ENCODE peak calls at places on chromosomes 3 and 15, in four cellular contexts. Q is AG04450; X is GM23248; E is CD8-positive, alpha-beta T cell. A is an unnamed sample. For H3K27me3, the result is how much of the 10 kb centered on the place peaks cover.

GRCh38 chr15:39887832-39888231 is 32.2 kb downstream of the GPR176 start:
- DNase-seq in X (peak), E (no peak), Q (no peak), A (peak)

GRCh38 chr3:107683447-107683846 is 160.7 kb downstream of the BBX start:
- DNase-seq in X (peak), E (no peak), Q (no peak), A (no peak)

GRCh38 chr3:197554196-197554561 is 1.6 kb downstream of the BDH1 start:
- DNase-seq in X (no peak), Q (no peak), E (no peak), A (no peak)

GRCh38 chr3:87191175-87191574 is 35.9 kb upstream of the CHMP2B start:
- DNase-seq in Q (no peak), X (peak), E (no peak), A (peak)

GRCh38 chr3:17023006-17023664 is 138.4 kb downstream of the PLCL2 start:
- DNase-seq in E (no peak), X (no peak), Q (no peak), A (peak)

GRCh38 chr15:74809951-74810350 is 2.7 kb upstream of the LMAN1L start:
- DNase-seq in E (no peak), X (no peak), Q (no peak), A (no peak)

GRCh38 chr3:10555263-10555662 is 49.9 kb upstream of the ATP2B2 start:
- DNase-seq in E (no peak), X (no peak), Q (no peak), A (no peak)

GRCh38 chr3:27643355-27643754 is 78.8 kb downstream of the EOMES start:
- DNase-seq in X (peak), Q (no peak), E (no peak), A (no peak)

GRCh38 chr3:64685331-64685799 is 2.4 kb downstream of the ADAMTS9 start:
- DNase-seq in Q (no peak), E (no peak), X (peak), A (no peak)

GRCh38 chr3:187150599-187150998 is 11.3 kb upstream of the RPL39L start:
- DNase-seq in E (peak), Q (no peak), X (no peak), A (no peak)

GRCh38 chr3:10998542-10998941 is 6.0 kb downstream of the SLC6A1 start:
- DNase-seq in E (no peak), X (no peak), Q (no peak), A (no peak)

GRCh38 chr15:101043011-101043410 is 123.9 kb downstream of the LRRK1 start:
- DNase-seq in X (no peak), E (no peak), Q (no peak), A (no peak)

GRCh38 chr15:52217186-52217585 is 26.0 kb upstream of the GNB5 start:
- DNase-seq in X (no peak), E (no peak), Q (no peak), A (no peak)

GRCh38 chr3:53498993-53499641 is 4.7 kb downstream of the CACNA1D start:
- DNase-seq in E (no peak), Q (no peak), X (no peak), A (no peak)

GRCh38 chr3:47954562-47954961 is 61.7 kb downstream of the MAP4 start:
- DNase-seq in Q (no peak), E (no peak), X (no peak), A (no peak)

GRCh38 chr15:41950127-41950483 is 22.3 kb downstream of the EHD4 start:
- DNase-seq in X (no peak), E (no peak), Q (no peak), A (no peak)

GRCh38 chr3:131303848-131304247 is 77.7 kb upstream of the NUDT16 start:
- DNase-seq in Q (no peak), X (peak), E (no peak), A (no peak)

GRCh38 chr3:40827942-40828688 is 303.4 kb downstream of the ZNF621 start:
- DNase-seq in X (peak), E (no peak), Q (no peak), A (no peak)

GRCh38 chr3:141812586-141812985 is 49.4 kb downstream of the GRK7 start:
- DNase-seq in X (no peak), Q (no peak), E (no peak), A (no peak)

GRCh38 chr3:185688808-185689207 is 102.7 kb downstream of the SENP2 start:
- DNase-seq in E (no peak), X (peak), Q (peak), A (peak)

GRCh38 chr15:84631706-84632272 is 22.3 kb downstream of the WDR73 start:
- DNase-seq in E (no peak), X (peak), Q (no peak), A (peak)

GRCh38 chr3:138389841-138390581 is 41.6 kb downstream of the MRAS start:
- DNase-seq in Q (peak), X (peak), E (no peak), A (peak)

GRCh38 chr15:94280301-94280700 is 48.9 kb downstream of the MCTP2 start:
- DNase-seq in Q (no peak), X (no peak), E (no peak), A (no peak)

GRCh38 chr15:94287794-94288246 is 56.5 kb downstream of the MCTP2 start:
- DNase-seq in X (no peak), Q (no peak), E (no peak), A (no peak)

GRCh38 chr15:94286581-94286980 is 55.2 kb downstream of the MCTP2 start:
- DNase-seq in E (no peak), Q (no peak), X (no peak), A (peak)

GRCh38 chr15:94277485-94277884 is 46.1 kb downstream of the MCTP2 start:
- DNase-seq in X (no peak), E (no peak), Q (no peak), A (no peak)

DNA sequence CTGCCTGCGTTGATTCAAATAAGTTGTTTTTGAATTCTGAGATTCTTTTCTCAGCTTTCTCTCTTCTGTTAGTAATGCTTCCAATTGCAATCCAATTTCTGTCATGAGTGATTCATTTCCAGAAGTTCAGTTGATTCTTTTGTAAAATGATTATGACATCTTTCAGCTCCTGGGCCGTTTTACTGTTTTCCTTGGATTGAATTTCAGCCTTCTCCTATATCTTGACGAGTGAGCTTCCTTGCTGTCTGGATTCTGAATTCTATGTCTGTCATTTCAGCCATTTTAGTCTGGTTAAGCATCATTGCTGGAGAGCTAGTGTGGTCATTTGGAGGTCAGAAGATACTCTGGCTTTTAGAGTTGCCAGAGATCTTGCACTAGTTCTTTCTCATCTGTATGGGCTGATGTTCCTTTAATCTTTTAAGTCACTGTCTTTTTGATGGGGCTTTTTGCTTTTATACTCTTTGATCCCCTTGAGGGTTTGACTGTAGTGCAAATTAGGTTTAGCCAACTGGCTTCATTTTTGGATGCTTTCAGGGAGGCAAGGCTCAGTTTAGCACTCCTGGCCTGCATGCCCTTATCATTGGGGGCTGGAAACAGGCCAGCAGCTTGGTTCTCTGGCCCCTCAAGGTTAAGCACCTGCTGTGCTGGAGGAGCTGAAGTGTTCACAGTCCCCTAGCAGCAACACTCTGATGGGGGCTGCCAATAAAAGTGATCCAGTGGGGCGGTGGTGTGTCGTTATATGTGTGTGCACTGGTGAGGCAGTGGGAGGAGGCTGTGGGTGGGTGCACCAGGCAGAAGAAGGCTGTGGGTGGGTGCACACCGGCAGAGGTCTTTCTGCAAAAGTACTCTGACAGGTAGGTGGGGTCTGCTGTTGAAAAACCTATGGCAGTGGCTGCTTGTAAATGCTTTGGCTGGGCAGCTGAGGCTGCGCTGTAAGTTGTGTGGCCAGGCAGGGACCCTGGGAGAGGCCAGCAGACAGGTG is 51.2 kb downstream of the MCTP2 start:
- DNase-seq in Q (no peak), E (no peak), X (no peak), A (no peak)
- H3K4me3 ChIP-seq in Q (no peak), E (no peak), X (no peak), A (no peak)

GRCh38 chr3:170465935-170466334 is 47.3 kb downstream of the CLDN11 start:
- DNase-seq in E (no peak), X (no peak), Q (no peak), A (no peak)
- H3K27me3 ChIP-seq in E (under half), X (under half), Q (under half), A (under half)

DNA sequence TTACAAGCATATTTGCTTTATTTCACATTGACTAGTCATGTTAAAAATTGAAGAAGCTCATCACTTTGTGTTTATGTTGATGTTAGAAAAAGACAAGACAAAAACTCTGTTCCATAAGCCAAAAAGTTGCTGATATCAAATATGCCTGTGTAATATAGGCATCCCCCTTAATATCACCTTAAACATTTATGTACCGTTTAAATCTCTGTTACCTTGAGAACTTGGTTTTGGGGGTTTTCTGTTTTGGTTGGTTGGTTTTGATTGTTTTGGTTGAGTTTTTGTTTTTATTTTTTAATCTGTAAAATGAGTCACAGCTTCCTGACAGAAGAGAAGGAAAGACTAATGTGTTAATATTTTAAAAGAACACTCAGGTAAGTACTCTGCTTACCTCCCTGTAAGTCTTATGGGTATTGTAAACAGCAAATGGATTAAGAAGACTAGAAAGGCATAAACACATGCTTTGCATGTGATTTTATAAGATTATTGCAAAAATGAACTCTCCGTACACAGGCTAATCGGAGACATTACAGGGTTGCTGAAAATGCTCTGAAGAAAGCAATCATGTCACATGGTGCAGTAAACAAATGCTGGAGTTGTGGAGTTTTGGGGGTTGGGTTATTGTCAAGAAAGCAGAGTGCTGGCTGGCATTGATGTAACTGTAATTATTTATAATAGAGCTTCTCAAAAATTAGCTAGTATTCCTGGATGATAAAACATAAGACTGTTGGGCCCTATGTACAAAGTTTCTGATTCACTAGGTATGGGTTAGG is 69.5 kb upstream of the MBNL1 start:
- DNase-seq in E (no peak), X (no peak), Q (no peak), A (no peak)
- H3K4me3 ChIP-seq in E (peak), X (no peak), Q (no peak), A (peak)

GRCh38 chr3:127212711-127213110 is 19.8 kb downstream of the PRR23E start:
- DNase-seq in E (no peak), Q (no peak), X (no peak), A (no peak)

GRCh38 chr3:127210654-127210943 is 17.7 kb downstream of the PRR23E start:
- DNase-seq in E (no peak), X (no peak), Q (no peak), A (no peak)

GRCh38 chr3:127209840-127210653 is 17.1 kb downstream of the PRR23E start:
- DNase-seq in X (no peak), E (no peak), Q (no peak), A (no peak)

GRCh38 chr3:127212231-127212630 is 19.3 kb downstream of the PRR23E start:
- DNase-seq in X (no peak), Q (no peak), E (no peak), A (no peak)

DNA sequence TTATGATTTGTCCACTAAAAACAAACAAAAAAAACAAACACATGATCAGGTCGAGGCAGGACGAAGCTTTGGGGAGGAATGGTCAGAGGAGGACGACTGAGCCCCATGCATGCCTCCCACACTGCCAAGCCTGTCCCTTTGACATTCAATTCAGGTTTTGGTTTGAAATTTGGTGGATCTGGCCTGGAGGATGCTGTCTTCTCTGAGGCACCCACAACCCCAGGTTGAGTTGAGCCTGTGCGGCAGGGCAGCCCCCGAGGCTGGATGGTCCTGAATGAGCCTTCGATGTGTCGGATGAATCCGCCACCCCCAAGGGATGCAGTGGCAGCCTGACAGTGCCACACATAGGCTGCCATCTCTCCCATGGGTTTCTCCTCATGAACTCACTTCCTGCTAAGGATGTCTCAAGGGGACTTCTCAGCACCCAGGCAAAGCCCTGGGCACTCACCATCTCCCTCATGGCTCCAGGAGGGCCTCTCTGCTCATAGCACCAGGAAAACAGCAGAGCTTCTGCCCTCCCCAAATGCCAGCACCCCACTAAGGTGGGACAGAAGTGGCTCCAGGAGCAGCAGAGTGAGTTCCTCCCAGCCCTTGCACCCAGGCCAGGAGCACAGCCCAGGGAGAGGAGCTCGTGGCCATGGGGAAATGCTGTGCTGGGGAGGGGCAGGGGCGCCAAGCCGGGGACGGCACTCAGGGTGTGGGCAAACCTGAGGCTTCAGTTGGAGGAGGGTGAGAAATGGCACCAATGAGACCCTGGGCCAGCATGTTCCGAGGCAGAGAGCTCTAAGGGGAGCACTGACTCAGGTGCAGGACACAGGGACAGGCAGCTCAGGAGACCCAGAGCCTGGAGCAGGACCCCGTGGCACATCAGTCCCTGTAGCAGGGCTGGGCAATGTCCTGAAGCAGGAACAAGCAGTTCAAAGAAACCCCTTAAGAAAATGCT is 18.5 kb downstream of the PRR23E start:
- DNase-seq in X (no peak), Q (no peak), E (no peak), A (no peak)
- H3K27me3 ChIP-seq in X (under half), Q (under half), E (under half), A (under half)

GRCh38 chr15:67092726-67093125 is 27.3 kb downstream of the SMAD3 start:
- DNase-seq in Q (no peak), E (no peak), X (no peak), A (no peak)

GRCh38 chr15:67091073-67091965 is 25.9 kb downstream of the SMAD3 start:
- DNase-seq in X (peak), Q (peak), E (no peak), A (peak)

GRCh38 chr15:67089218-67090193 is 24.1 kb downstream of the SMAD3 start:
- DNase-seq in E (no peak), X (peak), Q (no peak), A (peak)

GRCh38 chr15:67091966-67092677 is 26.7 kb downstream of the SMAD3 start:
- DNase-seq in X (no peak), E (no peak), Q (no peak), A (no peak)

GRCh38 chr15:67090297-67091072 is 25.1 kb downstream of the SMAD3 start:
- DNase-seq in X (peak), E (no peak), Q (no peak), A (no peak)
- H3K4me3 ChIP-seq in X (no peak), E (no peak), Q (peak), A (no peak)